ENCODE peak calls at places on chromosomes 12 and 14, in four cellular contexts. K, S, Y and C are unnamed samples.

GRCh38 chr12:1916396-1917171 is 1.9 kb downstream of the CACNA2D4 start:
- DNase-seq in S (no peak), K (no peak), Y (peak), C (peak)

GRCh38 chr12:71688961-71689570 is 3.2 kb downstream of the TMEM19 start:
- DNase-seq in S (no peak), K (no peak), Y (no peak), C (no peak)

GRCh38 chr12:6818246-6819006 is 3.2 kb upstream of the GPR162 start:
- DNase-seq in K (no peak), S (no peak), Y (no peak), C (no peak)

GRCh38 chr12:89918172-89918880 is 209.7 kb upstream of the ATP2B1 start:
- DNase-seq in Y (no peak), S (no peak), K (no peak), C (no peak)

GRCh38 chr14:74049886-74050495 is 30.8 kb downstream of the BBOF1 start:
- DNase-seq in Y (no peak), K (no peak), S (no peak), C (peak)

GRCh38 chr12:111257435-111257902 is 111.4 kb downstream of the PHETA1 start:
- DNase-seq in S (no peak), K (no peak), Y (no peak), C (no peak)

GRCh38 chr12:46537387-46537959 is 164.9 kb upstream of the SLC38A2 start:
- DNase-seq in S (no peak), Y (no peak), K (no peak), C (no peak)

GRCh38 chr12:101792046-101792931 is 38.5 kb downstream of the GNPTAB start:
- DNase-seq in S (no peak), K (no peak), Y (no peak), C (peak)

GRCh38 chr14:64649383-64649998 is 54.7 kb upstream of the PLEKHG3 start:
- DNase-seq in Y (no peak), K (no peak), S (no peak), C (peak)

GRCh38 chr12:18747960-18748359 is 10.0 kb downstream of the CAPZA3 start:
- DNase-seq in S (no peak), K (no peak), Y (no peak), C (peak)